ENCODE peak calls at places on chromosomes 4 and X, in six cellular contexts. T is mesenchymal stem cell, Y is HFF-Myc, H is astrocyte of the cerebellum, S is AG04449, X is A549. N is an unnamed sample.

GRCh38 chr4:55770662-55771061 is 48.9 kb upstream of the EXOC1L start:
- DNase-seq in T (no peak), Y (no peak), H (no peak), S (no peak), X (no peak), N (no peak)

GRCh38 chrX:1322393-1322792 is 14.2 kb upstream of the IL3RA start:
- DNase-seq in T (peak; percentile 73), Y (no peak), H (no peak), S (no peak), X (no peak), N (peak; percentile 61)

GRCh38 chr4:114598191-114599121 is at the start of gene UGT8:
- DNase-seq in T (peak; percentile 20), Y (peak; percentile 2), H (no peak), S (no peak), X (peak; percentile 5), N (peak; percentile 61)

GRCh38 chr4:127967141-127967775 is 2.1 kb downstream of the ABHD18 start:
- DNase-seq in T (peak; percentile 47), Y (peak; percentile 22), H (no peak), S (no peak), X (no peak), N (no peak)

GRCh38 chr4:36399762-36400353 is 118.4 kb downstream of the DTHD1 start:
- DNase-seq in T (no peak), Y (no peak), H (peak; percentile 8), S (no peak), X (peak; percentile 6), N (no peak)

GRCh38 chrX:103730147-103730546 is 19.4 kb downstream of the TMEM31 start:
- DNase-seq in T (no peak), Y (no peak), H (no peak), S (no peak), X (no peak), N (no peak)

GRCh38 chr4:38724507-38724808 is 58.3 kb downstream of the TLR10 start:
- DNase-seq in T (no peak), Y (no peak), H (no peak), S (no peak), X (no peak), N (no peak)

GRCh38 chr4:185726931-185727330 is 85.1 kb downstream of the SORBS2 start:
- DNase-seq in T (no peak), Y (no peak), H (no peak), S (no peak), X (no peak), N (no peak)

GRCh38 chrX:96563663-96564062 is 121.0 kb upstream of the DIAPH2 start:
- DNase-seq in T (peak; percentile 81), Y (no peak), H (no peak), S (no peak), X (peak; percentile 52), N (no peak)

GRCh38 chr4:14855719-14856075 is 146.6 kb upstream of the CPEB2 start:
- DNase-seq in T (no peak), Y (no peak), H (no peak), S (no peak), X (no peak), N (no peak)

GRCh38 chr4:153683763-153684181 is 308 bp upstream of the TLR2 start:
- DNase-seq in T (no peak), Y (no peak), H (no peak), S (no peak), X (no peak), N (no peak)
- H3K4me3 ChIP-seq in T (peak overlapping the region; percentile 68), Y (peak overlapping the region; percentile 50), H (peak overlapping the region; percentile 53), S (peak overlapping the region; percentile 47), X (peak overlapping the region; percentile 53), N (peak overlapping the region; percentile 71)

DNA sequence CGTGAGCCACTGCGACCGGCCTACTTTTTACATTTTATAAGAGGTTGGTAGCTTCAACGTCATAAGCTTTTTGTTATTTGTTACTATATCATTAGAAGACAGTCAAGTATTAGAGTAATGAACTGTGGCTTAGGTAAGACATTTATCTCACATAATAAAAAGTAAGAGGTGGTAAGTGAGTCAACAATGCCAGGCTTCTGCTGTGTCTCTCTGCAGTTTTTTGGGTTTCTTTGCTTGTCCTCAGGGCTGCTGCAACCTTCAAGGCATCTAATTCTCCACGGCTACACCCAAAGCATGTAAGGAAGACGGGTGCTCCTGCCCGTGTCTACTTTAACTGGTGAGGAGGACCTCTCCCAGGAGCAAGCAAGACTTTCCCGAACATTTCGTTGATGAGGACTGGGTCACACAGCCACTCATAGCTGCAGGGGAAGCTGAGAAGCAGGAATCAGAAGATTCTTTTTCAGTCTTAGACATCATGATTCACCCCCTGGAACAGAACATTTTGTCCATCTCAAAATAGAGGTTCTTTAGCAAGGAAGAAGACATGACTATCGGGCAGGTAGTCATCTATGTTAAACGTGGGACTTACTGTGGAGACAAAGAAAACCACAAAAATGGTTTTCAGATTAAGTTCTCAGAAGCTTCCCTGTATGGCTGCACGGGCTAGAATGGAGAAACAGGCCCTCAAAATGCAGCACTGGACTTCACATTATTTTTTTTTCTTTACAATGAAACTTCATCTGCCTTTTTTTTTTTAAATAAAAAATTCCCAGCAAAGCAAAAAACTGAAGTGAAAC is 13.0 kb upstream of the RHOH start:
- DNase-seq in T (no peak), Y (no peak), H (no peak), S (no peak), X (no peak), N (no peak)
- H3K4me3 ChIP-seq in T (no peak overlapping the region), Y (no peak overlapping the region), H (no peak overlapping the region), S (no peak overlapping the region), X (no peak overlapping the region), N (no peak overlapping the region)

GRCh38 chr4:133151681-133152329 is 2.7 kb downstream of the PCDH10 start:
- DNase-seq in T (peak; percentile 37), Y (no peak), H (no peak), S (no peak), X (peak; percentile 3), N (no peak)

GRCh38 chr4:133150643-133151300 is 1.7 kb downstream of the PCDH10 start:
- DNase-seq in T (peak; percentile 38), Y (no peak), H (no peak), S (no peak), X (peak; percentile 14), N (peak; percentile 71)

GRCh38 chr4:133151301-133151680 is 2.2 kb downstream of the PCDH10 start:
- DNase-seq in T (peak; percentile 40), Y (no peak), H (no peak), S (no peak), X (peak; percentile 24), N (no peak)

GRCh38 chr4:133152801-133153526 is 3.9 kb downstream of the PCDH10 start:
- DNase-seq in T (peak; percentile 29), Y (no peak), H (no peak), S (no peak), X (no peak), N (no peak)

DNA sequence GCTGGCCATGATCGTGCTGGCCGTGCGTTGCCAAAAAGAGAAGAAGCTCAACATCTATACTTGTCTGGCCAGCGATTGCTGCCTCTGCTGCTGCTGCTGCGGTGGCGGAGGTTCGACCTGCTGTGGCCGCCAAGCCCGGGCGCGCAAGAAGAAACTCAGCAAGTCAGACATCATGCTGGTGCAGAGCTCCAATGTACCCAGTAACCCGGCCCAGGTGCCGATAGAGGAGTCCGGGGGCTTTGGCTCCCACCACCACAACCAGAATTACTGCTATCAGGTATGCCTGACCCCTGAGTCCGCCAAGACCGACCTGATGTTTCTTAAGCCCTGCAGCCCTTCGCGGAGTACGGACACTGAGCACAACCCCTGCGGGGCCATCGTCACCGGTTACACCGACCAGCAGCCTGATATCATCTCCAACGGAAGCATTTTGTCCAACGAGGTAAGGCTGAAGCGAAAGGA is 3.3 kb downstream of the PCDH10 start:
- DNase-seq in T (no peak), Y (no peak), H (no peak), S (no peak), X (no peak), N (peak; percentile 49)
- H3K4me3 ChIP-seq in T (peak overlapping the region; percentile 52), Y (no peak overlapping the region), H (peak overlapping the region; percentile 59), S (peak overlapping the region; percentile 38), X (peak overlapping the region; percentile 35), N (no peak overlapping the region)

GRCh38 chrX:68724531-68725020 is 77.1 kb downstream of the STARD8 start:
- DNase-seq in T (no peak), Y (no peak), H (no peak), S (no peak), X (no peak), N (no peak)

GRCh38 chrX:68727696-68728095 is 80.2 kb downstream of the STARD8 start:
- DNase-seq in T (no peak), Y (no peak), H (no peak), S (no peak), X (no peak), N (no peak)

GRCh38 chrX:68728186-68728585 is 80.7 kb downstream of the STARD8 start:
- DNase-seq in T (no peak), Y (no peak), H (no peak), S (no peak), X (no peak), N (no peak)

GRCh38 chrX:68726366-68726765 is 78.9 kb downstream of the STARD8 start:
- DNase-seq in T (no peak), Y (no peak), H (no peak), S (no peak), X (no peak), N (peak; percentile 23)

DNA sequence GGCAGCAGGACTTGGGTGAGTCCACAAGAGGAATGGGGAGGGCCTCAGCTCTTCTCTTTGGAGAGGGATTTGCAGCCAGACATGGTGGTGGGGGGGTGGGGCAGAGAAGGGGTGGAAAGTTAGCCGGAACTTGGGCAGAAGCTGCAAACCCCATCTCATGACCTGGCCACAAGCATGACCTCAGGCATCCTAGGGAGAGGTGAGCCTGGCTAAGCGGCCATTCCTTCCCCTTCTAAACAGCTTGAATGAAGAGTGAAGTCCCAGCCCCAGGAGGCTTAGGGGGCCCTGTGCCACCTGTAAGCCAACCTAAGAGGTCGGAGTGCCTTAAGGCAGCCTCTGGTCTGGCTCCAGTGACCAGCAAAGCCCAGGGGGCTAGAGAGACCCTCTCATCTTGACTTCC is 78.5 kb downstream of the STARD8 start:
- DNase-seq in T (no peak), Y (no peak), H (no peak), S (no peak), X (no peak), N (no peak)
- H3K4me3 ChIP-seq in T (no peak overlapping the region), Y (no peak overlapping the region), H (no peak overlapping the region), S (no peak overlapping the region), X (no peak overlapping the region), N (no peak overlapping the region)

GRCh38 chrX:2474280-2474962 is 26.4 kb downstream of the DHRSX start:
- DNase-seq in T (no peak), Y (no peak), H (no peak), S (no peak), X (peak; percentile 83), N (no peak)
- H3K4me3 ChIP-seq in T (no peak overlapping the region), Y (no peak overlapping the region), H (no peak overlapping the region), S (no peak overlapping the region), X (no peak overlapping the region), N (no peak overlapping the region)

GRCh38 chrX:49040376-49040955 is 2.7 kb downstream of the TFE3 start:
- DNase-seq in T (peak; percentile 42), Y (no peak), H (no peak), S (no peak), X (peak; percentile 24), N (no peak)

GRCh38 chrX:49041683-49042529 is 1.3 kb downstream of the TFE3 start:
- DNase-seq in T (peak; percentile 68), Y (no peak), H (no peak), S (no peak), X (peak; percentile 42), N (no peak)

GRCh38 chrX:49043220-49043986 is at the start of gene TFE3:
- DNase-seq in T (peak; percentile 98), Y (peak; percentile 97), H (peak; percentile 97), S (peak; percentile 89), X (peak; percentile 99), N (peak; percentile 98)

GRCh38 chrX:49042581-49043219 is 457 bp downstream of the TFE3 start:
- DNase-seq in T (no peak), Y (no peak), H (no peak), S (no peak), X (no peak), N (no peak)

GRCh38 chrX:49043987-49044281 is 777 bp upstream of the TFE3 start:
- DNase-seq in T (no peak), Y (no peak), H (no peak), S (no peak), X (no peak), N (no peak)
- H3K4me3 ChIP-seq in T (no peak overlapping the region), Y (peak overlapping the region; percentile 31), H (no peak overlapping the region), S (peak overlapping the region; percentile 43), X (peak overlapping the region; percentile 35), N (peak overlapping the region; percentile 7)